ENCODE peak calls at places on chromosomes 5 and 9, in five cellular contexts. S is B cell, E is foreskin fibroblast, G is fibroblast of mammary gland, N is A549. Y is an unnamed sample.

GRCh38 chr5:161411156-161411555 is 135.4 kb downstream of the GABRB2 start:
- DNase-seq in N (no peak), S (no peak), E (no peak), G (peak), Y (no peak)

GRCh38 chr5:124736111-124736813 is 10.2 kb downstream of the ZNF608 start:
- DNase-seq in G (peak), S (no peak), E (peak), N (no peak), Y (no peak)

GRCh38 chr5:110510146-110510545 is 216.3 kb downstream of the TMEM232 start:
- DNase-seq in G (no peak), E (no peak), S (no peak), N (no peak), Y (no peak)

GRCh38 chr9:89256690-89257089 is 54.3 kb upstream of the CKS2 start:
- DNase-seq in S (no peak), N (no peak), G (no peak), E (no peak), Y (no peak)

GRCh38 chr5:448061-448765 is 5.2 kb downstream of the EXOC3 start:
- DNase-seq in N (no peak), E (no peak), G (no peak), S (no peak), Y (no peak)

GRCh38 chr9:123343428-123344272 is 12.3 kb upstream of the CRB2 start:
- DNase-seq in N (no peak), G (peak), E (no peak), S (peak), Y (peak)

GRCh38 chr5:19531374-19531952 is 456.5 kb downstream of the CDH18 start:
- DNase-seq in N (no peak), G (peak), E (no peak), S (no peak), Y (no peak)

GRCh38 chr9:95004452-95005275 is 278.2 kb downstream of the AOPEP start:
- DNase-seq in N (peak), S (peak), E (peak), G (no peak), Y (peak)

GRCh38 chr9:89505795-89506385 is 8.0 kb upstream of the SEMA4D start:
- DNase-seq in N (no peak), G (no peak), S (no peak), E (no peak), Y (no peak)

GRCh38 chr9:38092200-38092524 is 23.1 kb upstream of the SHB start:
- DNase-seq in G (no peak), S (no peak), E (no peak), N (no peak), Y (no peak)

GRCh38 chr5:40716590-40716989 is 36.9 kb downstream of the PTGER4 start:
- DNase-seq in E (no peak), G (no peak), N (no peak), S (no peak), Y (no peak)

GRCh38 chr5:143403607-143404415 is at the start of gene NR3C1:
- DNase-seq in G (peak), E (peak), N (peak), S (peak), Y (peak)

GRCh38 chr5:148967783-148968182 is 95.1 kb downstream of the SH3TC2 start:
- DNase-seq in S (no peak), E (peak), N (no peak), G (no peak), Y (no peak)

GRCh38 chr5:28707706-28708105 is 1669.3 kb upstream of the CDH9 start:
- DNase-seq in S (no peak), N (no peak), E (no peak), G (no peak), Y (no peak)

GRCh38 chr5:109901628-109901981 is 211.9 kb downstream of the MAN2A1 start:
- DNase-seq in S (no peak), N (no peak), E (no peak), G (no peak), Y (no peak)

GRCh38 chr5:170444969-170445505 is 55.9 kb upstream of the KCNMB1 start:
- DNase-seq in G (no peak), S (no peak), E (no peak), N (no peak), Y (no peak)

GRCh38 chr5:35488055-35488454 is 129.6 kb upstream of the SPEF2 start:
- DNase-seq in E (no peak), G (no peak), N (no peak), S (no peak), Y (no peak)

GRCh38 chr5:73199671-73200070 is 26.7 kb downstream of the TMEM174 start:
- DNase-seq in E (peak), S (no peak), G (peak), N (no peak), Y (no peak)

GRCh38 chr5:177098772-177099152 is 12.0 kb downstream of the FGFR4 start:
- DNase-seq in E (peak), S (no peak), N (no peak), G (no peak), Y (no peak)

GRCh38 chr5:5373351-5374033 is 49.0 kb upstream of the ICE1 start:
- DNase-seq in S (no peak), N (no peak), E (no peak), G (peak), Y (no peak)

GRCh38 chr9:114285166-114285867 is 37.6 kb upstream of the ORM1 start:
- DNase-seq in E (peak), S (no peak), N (peak), G (peak), Y (no peak)

GRCh38 chr5:56607551-56607950 is 207.8 kb upstream of the MAP3K1 start:
- DNase-seq in G (no peak), S (no peak), E (peak), N (no peak), Y (no peak)

GRCh38 chr5:3282841-3283240 is 312.8 kb upstream of the IRX1 start:
- DNase-seq in S (no peak), N (no peak), E (no peak), G (no peak), Y (no peak)

GRCh38 chr9:85064811-85065371 is 395.4 kb downstream of the NTRK2 start:
- DNase-seq in E (no peak), N (no peak), G (no peak), S (no peak), Y (no peak)

GRCh38 chr9:107569171-107569570 is 79.6 kb upstream of the KLF4 start:
- DNase-seq in N (no peak), E (peak), S (no peak), G (peak), Y (no peak)

GRCh38 chr9:14487547-14488185 is 173.7 kb upstream of the NFIB start:
- DNase-seq in N (no peak), E (no peak), G (no peak), S (no peak), Y (no peak)

GRCh38 chr9:97484134-97484533 is 17.3 kb upstream of the TMOD1 start:
- DNase-seq in E (no peak), S (no peak), N (no peak), G (no peak), Y (no peak)

GRCh38 chr9:97487880-97488279 is 13.6 kb upstream of the TMOD1 start:
- DNase-seq in S (no peak), N (no peak), E (no peak), G (no peak), Y (no peak)

GRCh38 chr9:97491216-97491999 is 10.1 kb upstream of the TMOD1 start:
- DNase-seq in E (no peak), S (no peak), G (no peak), N (no peak), Y (no peak)

DNA sequence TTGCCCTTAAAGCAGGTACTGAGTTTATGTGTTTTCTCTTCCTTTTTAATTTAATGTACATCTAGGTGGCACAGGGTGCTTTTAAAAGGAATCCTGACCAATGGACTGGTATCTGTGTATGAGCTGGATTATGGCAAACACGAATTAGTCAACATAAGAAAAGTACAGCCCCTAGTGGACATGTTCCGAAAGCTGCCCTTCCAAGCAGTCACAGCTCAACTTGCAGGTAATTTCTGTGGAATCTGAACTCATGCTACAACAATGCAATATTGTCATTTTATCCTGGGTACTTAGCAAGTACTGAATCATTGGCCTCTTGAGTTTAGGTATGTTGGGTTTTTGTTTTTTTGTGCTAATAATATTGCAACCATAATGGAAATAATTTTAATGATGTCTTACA is 14.4 kb upstream of the TMOD1 start:
- DNase-seq in S (no peak), G (peak), E (no peak), N (peak), Y (no peak)
- TF ChIP-seq CTCF in S (no peak), G (peak), E (peak), N (peak), Y (no peak)

GRCh38 chr9:72362680-72363139 is 2.3 kb downstream of the ZFAND5 start:
- DNase-seq in S (peak), E (peak), G (peak), N (peak), Y (peak)
- TF ChIP-seq CTCF in S (no peak), E (no peak), G (no peak), N (no peak), Y (no peak)

DNA sequence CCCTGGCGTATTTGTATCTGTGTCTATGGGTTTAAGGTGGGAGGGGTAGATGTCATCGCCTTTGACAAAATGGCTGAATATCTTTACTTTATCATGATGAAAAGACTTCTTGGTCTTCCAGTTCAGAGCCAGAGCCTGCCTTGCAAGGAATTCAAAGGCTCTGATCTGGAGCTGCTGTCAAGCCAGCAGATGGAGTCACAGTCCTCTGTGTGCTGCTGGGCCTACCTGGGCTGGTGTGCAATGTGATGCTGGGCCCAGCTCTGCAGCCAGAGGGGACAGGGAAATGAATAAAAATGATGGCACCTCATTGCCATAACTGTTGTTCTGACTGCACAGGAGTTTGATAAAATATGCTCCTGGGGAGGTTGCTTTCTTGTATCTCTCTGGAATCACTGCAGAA is 20.2 kb upstream of the HSPA9 start:
- DNase-seq in S (no peak), E (no peak), N (no peak), G (no peak), Y (no peak)
- TF ChIP-seq CTCF in S (no peak), E (no peak), N (no peak), G (no peak), Y (no peak)

GRCh38 chr9:4096121-4096520 is 203.7 kb downstream of the GLIS3 start:
- DNase-seq in G (no peak), E (no peak), N (no peak), S (no peak), Y (no peak)

GRCh38 chr9:4097991-4098390 is 201.9 kb downstream of the GLIS3 start:
- DNase-seq in E (no peak), S (no peak), N (no peak), G (no peak), Y (no peak)

GRCh38 chr9:4097490-4097889 is 202.4 kb downstream of the GLIS3 start:
- DNase-seq in S (no peak), E (no peak), N (no peak), G (no peak), Y (no peak)

GRCh38 chr9:4102078-4102477 is 197.8 kb downstream of the GLIS3 start:
- DNase-seq in G (no peak), N (no peak), S (no peak), E (no peak), Y (no peak)

GRCh38 chr9:4099961-4100360 is 199.9 kb downstream of the GLIS3 start:
- DNase-seq in N (no peak), E (peak), G (peak), S (no peak), Y (no peak)
- TF ChIP-seq CTCF in N (no peak), E (no peak), G (no peak), S (no peak), Y (no peak)

DNA sequence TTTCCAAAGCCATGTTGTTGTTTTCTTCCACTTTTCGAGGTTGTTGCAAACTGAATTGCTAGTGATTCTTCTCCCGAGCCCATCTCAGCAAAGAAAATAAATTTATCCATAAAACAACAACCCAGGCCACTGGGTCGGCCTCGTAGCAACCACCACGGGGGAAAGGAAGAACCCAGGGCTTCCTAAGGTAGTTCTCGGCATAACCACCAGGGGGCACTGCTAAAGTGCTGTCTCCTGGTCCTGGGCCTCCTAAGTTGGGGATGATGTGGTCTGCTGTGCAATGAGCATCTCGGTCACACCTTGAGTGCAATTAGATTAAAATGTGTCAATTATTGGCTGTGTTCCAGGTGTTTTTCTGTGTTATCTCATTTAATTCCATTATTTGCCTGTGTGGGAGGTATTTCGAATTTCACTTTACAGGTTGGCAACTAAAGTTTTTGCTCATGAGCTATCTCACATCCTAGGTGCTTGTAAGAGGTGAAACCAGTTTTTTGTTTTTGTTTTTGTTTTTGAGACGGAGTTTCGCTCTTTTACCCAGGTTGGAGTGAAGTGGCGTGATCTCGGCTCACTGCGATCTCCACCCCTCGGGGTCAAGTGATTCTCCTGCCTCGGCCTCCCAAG is 102.8 kb upstream of the DAP start:
- DNase-seq in S (peak), G (peak), N (peak), E (peak), Y (peak)
- TF ChIP-seq CTCF in S (peak), G (peak), N (peak), E (peak), Y (peak)

GRCh38 chr9:132235894-132236661 is 74.2 kb downstream of the NTNG2 start:
- DNase-seq in S (peak), G (peak), E (peak), N (peak), Y (peak)

GRCh38 chr9:132237481-132237880 is 75.6 kb downstream of the NTNG2 start:
- DNase-seq in N (peak), S (no peak), G (no peak), E (no peak), Y (no peak)

GRCh38 chr9:132238026-132238972 is 76.4 kb downstream of the NTNG2 start:
- DNase-seq in G (no peak), E (no peak), N (no peak), S (no peak), Y (no peak)

GRCh38 chr9:132235125-132235524 is 73.3 kb downstream of the NTNG2 start:
- DNase-seq in N (no peak), S (no peak), G (no peak), E (no peak), Y (no peak)

GRCh38 chr9:132236662-132237311 is 74.9 kb downstream of the NTNG2 start:
- DNase-seq in S (no peak), N (no peak), E (no peak), G (no peak), Y (no peak)
- TF ChIP-seq CTCF in S (peak), N (no peak), E (no peak), G (no peak), Y (no peak)

GRCh38 chr5:38211354-38211710 is 47.0 kb upstream of the EGFLAM start:
- DNase-seq in S (no peak), G (no peak), N (no peak), E (no peak), Y (no peak)

GRCh38 chr5:38212307-38212706 is 46.1 kb upstream of the EGFLAM start:
- DNase-seq in N (no peak), S (no peak), E (no peak), G (no peak), Y (no peak)

GRCh38 chr5:38207343-38207742 is 51.0 kb upstream of the EGFLAM start:
- DNase-seq in S (no peak), E (no peak), G (peak), N (peak), Y (no peak)

GRCh38 chr5:38210701-38211353 is 47.5 kb upstream of the EGFLAM start:
- DNase-seq in N (no peak), E (no peak), S (no peak), G (no peak), Y (no peak)

GRCh38 chr5:38208782-38209378 is 49.5 kb upstream of the EGFLAM start:
- DNase-seq in S (no peak), E (peak), G (peak), N (peak), Y (no peak)
- TF ChIP-seq CTCF in S (no peak), E (peak), G (peak), N (peak), Y (peak)

GRCh38 chr9:128829477-128830251 is at the start of gene SPOUT1:
- DNase-seq in E (peak), N (peak), S (peak), G (peak), Y (peak)
- TF ChIP-seq CTCF in E (no peak), N (no peak), S (no peak), G (no peak), Y (no peak)

DNA sequence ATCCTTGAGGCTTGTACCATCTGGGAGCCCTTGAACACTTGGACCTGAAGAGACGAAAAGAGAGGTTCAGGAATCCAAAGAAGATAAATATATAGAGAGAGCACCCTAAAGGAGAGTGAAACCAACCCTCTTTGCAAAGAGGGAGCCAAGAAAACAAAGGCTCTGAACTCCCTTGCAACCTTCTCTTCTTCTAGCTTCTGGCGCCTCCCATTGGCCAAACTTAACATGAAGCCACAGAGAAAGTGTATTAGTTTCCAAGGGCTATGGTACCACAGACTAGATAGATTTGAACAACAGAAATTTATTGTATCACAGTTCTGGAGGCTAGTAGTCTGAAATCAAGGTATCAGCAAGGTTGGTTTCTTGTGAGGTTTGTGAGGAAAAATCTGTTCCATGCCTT is 175.1 kb downstream of the HCN1 start:
- DNase-seq in S (no peak), G (peak), E (no peak), N (peak), Y (no peak)
- TF ChIP-seq CTCF in S (no peak), G (peak), E (no peak), N (no peak), Y (peak)

Y was measured in GM10248.